ENCODE peak calls at places on chromosome 17, in six cellular contexts. I is vagina, O is GM23338, Z is body of pancreas, U is astrocyte of the spinal cord, F is brain microvascular endothelial cell. E is an unnamed sample.

GRCh38 chr17:81036128-81036891 is 1.4 kb downstream of the BAIAP2 start:
- DNase-seq in I (no peak), O (no peak), Z (no peak), U (no peak), F (no peak), E (no peak)

GRCh38 chr17:71966459-71967313 is 154.1 kb upstream of the SOX9 start:
- DNase-seq in I (no peak), O (no peak), Z (no peak), U (peak; percentile 28), F (no peak), E (no peak)

GRCh38 chr17:50943575-50943933 is 77.4 kb upstream of the TOB1 start:
- DNase-seq in I (peak; percentile 81), O (no peak), Z (peak; percentile 28), U (no peak), F (no peak), E (no peak)

GRCh38 chr17:31787857-31788570 is 71.0 kb downstream of the COPRS start:
- DNase-seq in I (peak; percentile 89), O (no peak), Z (no peak), U (peak; percentile 76), F (peak; percentile 63), E (peak; percentile 81)

GRCh38 chr17:2889256-2889655 is 93.0 kb downstream of the RAP1GAP2 start:
- DNase-seq in I (no peak), O (no peak), Z (no peak), U (no peak), F (no peak), E (no peak)

GRCh38 chr17:42744283-42744805 is 496 bp downstream of the EZH1 start:
- DNase-seq in I (no peak), O (peak; percentile 72), Z (peak; percentile 76), U (peak; percentile 36), F (no peak), E (peak; percentile 47)

GRCh38 chr17:63827801-63828221 is 348 bp upstream of the FTSJ3 start:
- DNase-seq in I (no peak), O (no peak), Z (no peak), U (no peak), F (no peak), E (peak; percentile 7)

GRCh38 chr17:29004081-29004692 is 1.6 kb downstream of the SEZ6 start:
- DNase-seq in I (no peak), O (peak; percentile 51), Z (no peak), U (no peak), F (peak; percentile 21), E (peak; percentile 26)

GRCh38 chr17:78148286-78149016 is 2.3 kb downstream of the C17orf99 start:
- DNase-seq in I (no peak), O (no peak), Z (no peak), U (no peak), F (no peak), E (no peak)

GRCh38 chr17:72456026-72456569 is 335.3 kb downstream of the SOX9 start:
- DNase-seq in I (no peak), O (no peak), Z (no peak), U (peak; percentile 60), F (peak; percentile 55), E (peak; percentile 45)

GRCh38 chr17:73431401-73432205 is 119.8 kb upstream of the CDC42EP4 start:
- DNase-seq in I (no peak), O (no peak), Z (no peak), U (no peak), F (no peak), E (no peak)

GRCh38 chr17:72466199-72466598 is 345.4 kb downstream of the SOX9 start:
- DNase-seq in I (no peak), O (no peak), Z (no peak), U (peak; percentile 68), F (peak; percentile 57), E (peak; percentile 71)

GRCh38 chr17:10357768-10358167 is 15.0 kb downstream of the MYH13 start:
- DNase-seq in I (no peak), O (peak; percentile 74), Z (peak; percentile 12), U (no peak), F (no peak), E (no peak)

GRCh38 chr17:37838276-37838675 is 85.9 kb upstream of the TBC1D3K start:
- DNase-seq in I (no peak), O (no peak), Z (no peak), U (no peak), F (no peak), E (no peak)

DNA sequence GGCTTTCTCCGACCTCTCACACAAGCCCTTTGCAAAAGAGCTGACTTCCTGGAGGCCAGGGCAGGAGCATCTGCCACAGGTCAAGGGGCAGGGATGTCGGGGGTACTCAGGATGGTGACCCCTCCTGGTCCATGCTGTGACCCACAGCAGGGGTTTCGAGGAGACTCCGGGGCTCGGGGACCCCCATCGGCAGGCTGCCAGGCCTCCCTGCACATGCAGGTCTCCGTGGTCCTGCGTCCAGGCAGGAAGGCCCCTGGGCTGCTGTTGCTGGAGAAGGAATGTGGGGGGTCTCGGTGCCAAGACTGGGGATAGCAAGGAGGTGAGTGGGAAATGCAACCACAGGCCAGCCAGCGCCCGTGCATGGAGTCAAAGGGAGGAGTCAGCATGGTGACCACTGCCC is 11.6 kb downstream of the NATD1 start:
- DNase-seq in I (no peak), O (no peak), Z (no peak), U (no peak), F (no peak), E (no peak)
- TF ChIP-seq CTCF in I (no peak), O (peak; percentile 21), Z (no peak), U (no peak), F (no peak), E (no peak)

DNA sequence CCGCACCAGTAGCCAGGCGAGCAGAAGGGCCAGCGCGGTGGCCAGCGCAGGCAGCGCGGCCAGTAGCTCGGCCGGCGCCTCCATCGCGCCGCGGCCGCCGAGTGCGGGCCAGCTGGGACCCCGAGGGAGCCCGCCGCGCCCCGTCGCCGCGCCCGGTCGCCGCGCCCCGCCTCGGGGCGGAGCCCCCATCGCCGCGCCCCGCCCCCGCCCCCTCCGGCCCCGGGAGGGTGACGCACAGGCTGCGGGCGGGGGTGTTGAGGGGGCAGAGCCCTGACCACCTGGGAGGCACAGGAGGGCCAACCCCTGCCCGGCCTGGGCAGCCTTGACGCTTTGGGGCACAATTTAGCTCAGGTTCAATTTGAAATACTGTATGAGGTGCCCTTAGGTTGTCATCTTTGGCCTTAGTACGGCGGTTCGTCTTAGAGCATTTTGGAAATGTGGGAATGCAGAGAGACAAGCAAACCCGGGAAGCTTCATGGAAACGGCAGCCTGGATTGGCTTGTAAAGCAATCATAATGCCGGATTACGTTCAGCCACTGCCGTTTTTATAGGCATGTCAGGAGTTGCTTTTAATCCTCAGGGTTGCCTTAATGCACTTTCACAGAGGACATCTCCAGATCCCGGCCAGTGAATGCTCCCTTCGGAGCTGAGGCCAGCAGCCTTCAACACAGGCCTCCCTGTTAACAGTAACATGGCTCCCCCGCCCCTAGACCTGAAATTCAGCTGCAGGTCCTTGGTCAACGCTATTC is at the start of gene MXRA7:
- DNase-seq in I (no peak), O (peak; percentile 80), Z (peak; percentile 70), U (peak; percentile 62), F (no peak), E (peak; percentile 91)
- H3K4me3 ChIP-seq in I (peak within 1 kb of the TSS; percentile 75), O (peak within 1 kb of the TSS; percentile 73), Z (peak within 1 kb of the TSS; percentile 18), U (peak within 1 kb of the TSS; percentile 58), F (peak within 1 kb of the TSS; percentile 78), E (peak within 1 kb of the TSS; percentile 75)

DNA sequence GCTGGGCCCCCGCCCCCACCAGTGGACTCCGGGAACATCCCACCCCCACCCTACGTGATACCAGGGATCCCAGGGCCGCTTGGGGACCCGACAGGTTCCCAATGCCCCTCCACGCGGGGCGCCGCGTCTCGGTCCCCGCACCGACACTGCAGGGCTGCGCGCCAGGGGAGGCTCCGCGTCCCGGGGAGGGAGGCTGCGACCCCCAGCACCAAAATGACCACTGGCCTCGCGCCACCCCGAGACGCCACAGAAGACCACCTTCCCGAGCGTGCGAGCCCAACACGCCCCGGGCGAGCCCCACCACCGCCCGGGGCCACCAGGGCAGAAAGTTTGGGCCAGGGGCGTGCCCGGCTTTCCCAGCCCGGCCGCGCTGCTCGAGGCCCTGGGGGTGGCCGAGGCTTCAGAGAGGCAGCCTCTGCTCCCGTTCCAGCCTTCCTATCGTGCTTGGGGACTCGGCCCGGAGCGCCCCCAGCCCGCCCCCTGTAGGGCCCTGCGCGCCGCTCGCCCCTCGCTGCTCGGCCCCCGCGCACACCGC is 1.2 kb downstream of the RBFOX3 start:
- DNase-seq in I (no peak), O (peak; percentile 69), Z (no peak), U (no peak), F (no peak), E (no peak)
- TF ChIP-seq CTCF in I (no peak), O (peak; percentile 16), Z (no peak), U (no peak), F (no peak), E (no peak)

DNA sequence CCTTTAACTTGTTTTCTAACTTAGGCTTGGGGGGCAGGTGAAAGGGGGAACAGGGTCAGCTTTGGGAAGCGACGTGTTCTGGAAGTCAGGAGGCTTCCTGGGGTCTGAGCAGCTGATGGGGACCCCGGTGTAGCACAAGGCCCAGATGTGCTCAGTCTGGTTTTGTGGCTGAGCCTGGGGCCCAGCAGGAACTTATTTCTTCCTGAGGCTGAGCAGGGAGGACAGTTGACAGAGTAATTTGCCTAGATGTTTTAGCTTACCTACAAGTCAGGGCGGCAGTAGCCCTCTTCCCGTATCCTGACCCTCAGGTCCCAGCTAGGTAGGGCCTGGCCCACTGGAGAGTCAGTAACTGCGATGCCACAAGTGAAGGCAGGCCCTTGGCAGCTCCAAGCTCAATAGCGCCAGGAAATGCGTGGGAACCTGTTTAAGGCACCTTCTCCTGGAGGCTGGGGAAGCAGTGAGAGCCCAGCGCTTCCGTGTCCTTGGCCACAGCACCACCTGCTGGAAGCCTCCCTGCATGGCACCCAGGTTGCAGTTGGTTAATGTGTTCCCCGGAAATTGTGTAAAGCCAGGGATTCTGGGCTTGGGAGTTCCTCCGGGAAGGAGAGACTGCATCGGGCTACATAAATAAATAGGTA is 5.2 kb downstream of the CCR7 start:
- DNase-seq in I (peak; percentile 97), O (peak; percentile 95), Z (peak; percentile 91), U (peak; percentile 93), F (peak; percentile 91), E (peak; percentile 95)
- H3K4me3 ChIP-seq in I (no peak overlapping the region), O (no peak overlapping the region), Z (no peak overlapping the region), U (no peak overlapping the region), F (peak overlapping the region; percentile 22), E (no peak overlapping the region)

DNA sequence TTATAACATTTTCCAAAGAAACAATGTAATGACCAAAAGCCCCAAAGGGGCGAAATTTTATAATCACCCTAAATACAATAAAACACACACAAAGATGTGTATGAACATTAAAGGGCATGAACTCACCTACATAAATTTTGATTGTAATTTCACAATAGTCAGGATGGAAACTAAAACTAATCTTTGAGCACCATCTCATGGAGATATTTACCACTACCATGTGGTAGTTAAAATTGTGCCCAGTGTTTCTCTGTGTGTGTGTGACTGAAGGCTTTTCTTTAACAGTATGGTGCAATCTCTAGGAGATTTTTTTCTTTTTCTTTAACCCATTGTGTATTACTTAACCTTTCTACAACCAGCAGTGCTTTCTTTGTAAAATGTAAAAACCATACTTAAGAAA is 19.7 kb upstream of the MEIOC start:
- DNase-seq in I (no peak), O (peak; percentile 41), Z (no peak), U (peak; percentile 64), F (peak; percentile 11), E (peak; percentile 73)
- TF ChIP-seq CTCF in I (peak; percentile 50), O (peak; percentile 43), Z (peak; percentile 52), U (peak; percentile 41), F (peak; percentile 26), E (peak; percentile 56)

DNA sequence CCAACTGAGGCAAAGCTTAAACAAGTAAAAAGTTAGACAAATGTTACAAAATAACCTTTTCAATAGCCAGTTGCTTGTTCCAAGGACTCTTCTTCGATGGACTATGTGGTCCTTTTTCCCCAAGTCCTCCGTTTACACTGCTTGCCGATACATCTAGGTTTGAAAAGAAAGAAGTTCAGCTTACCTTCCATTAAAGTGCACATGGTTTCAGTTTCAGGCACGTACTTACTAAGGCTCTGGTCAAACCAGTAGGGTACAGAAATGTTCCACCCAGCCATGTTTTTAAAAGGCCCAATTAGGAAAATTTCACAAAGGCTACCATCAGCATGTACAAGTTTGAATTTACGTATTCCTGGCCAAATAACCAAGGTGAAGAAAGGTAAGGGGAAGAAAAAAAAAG is 2.1 kb downstream of the SRSF2 start:
- DNase-seq in I (no peak), O (no peak), Z (no peak), U (peak; percentile 54), F (no peak), E (peak; percentile 74)
- H3K4me3 ChIP-seq in I (peak overlapping the region; percentile 98), O (peak overlapping the region; percentile 97), Z (no peak overlapping the region), U (peak overlapping the region; percentile 92), F (peak overlapping the region; percentile 80), E (peak overlapping the region; percentile 94)

E was measured in fibroblast of villous mesenchyme.